ENCODE peak calls at places on chromosomes 4 and X, in four cellular contexts. W is NAMALWA, F is ACHN, E is transverse colon. J is an unnamed sample.

GRCh38 chrX:131816551-131817136 is 206.5 kb upstream of the STK26 start:
- DNase-seq in E (peak), W (no peak), F (no peak), J (no peak)

GRCh38 chrX:18278448-18278847 is 57.8 kb upstream of the BEND2 start:
- DNase-seq in W (no peak), E (no peak), F (no peak), J (no peak)

GRCh38 chr4:121072080-121072835 is at the start of gene NDNF:
- DNase-seq in E (peak), W (no peak), F (peak), J (no peak)

GRCh38 chr4:23884731-23885130 is 5.1 kb downstream of the PPARGC1A start:
- DNase-seq in E (no peak), F (no peak), W (no peak), J (no peak)

GRCh38 chr4:186144180-186144579 is 39.7 kb downstream of the FAM149A start:
- DNase-seq in F (peak), W (no peak), E (peak), J (no peak)

GRCh38 chrX:41238543-41238942 is 95.4 kb upstream of the DDX3X start:
- DNase-seq in E (no peak), W (no peak), F (peak), J (peak)

GRCh38 chr4:6938237-6938636 is 28.6 kb downstream of the TBC1D14 start:
- DNase-seq in E (no peak), W (peak), F (no peak), J (no peak)

GRCh38 chr4:55277011-55277410 is 69.0 kb upstream of the SRD5A3 start:
- DNase-seq in W (no peak), F (no peak), E (no peak), J (no peak)

GRCh38 chr4:158581161-158581560 is 59.5 kb downstream of the RXFP1 start:
- DNase-seq in E (no peak), F (no peak), W (no peak), J (no peak)

GRCh38 chr4:738781-739280 is 33.2 kb downstream of the PCGF3 start:
- DNase-seq in W (no peak), E (peak), F (no peak), J (no peak)

GRCh38 chrX:71256051-71256450 is 2.1 kb upstream of the ZMYM3 start:
- DNase-seq in W (no peak), F (no peak), E (no peak), J (no peak)

GRCh38 chr4:71609159-71609558 is 174.7 kb downstream of the GC start:
- DNase-seq in E (no peak), F (no peak), W (no peak), J (no peak)

GRCh38 chr4:168480991-168481588 is 798 bp upstream of the DDX60L start:
- DNase-seq in F (peak), W (peak), E (peak), J (peak)

GRCh38 chrX:17373337-17373736 is 1.7 kb upstream of the NHS start:
- DNase-seq in W (no peak), F (no peak), E (no peak), J (no peak)

GRCh38 chr4:110184124-110184790 is 14.2 kb downstream of the ELOVL6 start:
- DNase-seq in E (no peak), F (peak), W (peak), J (peak)

GRCh38 chr4:13399257-13399656 is 84.9 kb downstream of the RAB28 start:
- DNase-seq in F (peak), E (no peak), W (no peak), J (peak)

J was measured in RCC 7860.